ENCODE peak calls at places on chromosomes 6 and 20, in six cellular contexts. R is AG04450, J is thoracic aorta, E is progenitor cell of endocrine pancreas, U is tibial artery, T is transverse colon. A is an unnamed sample.

GRCh38 chr20:24535956-24536730 is 66.7 kb downstream of the SYNDIG1 start:
- DNase-seq in R (no peak), E (no peak), J (no peak), U (no peak), T (no peak), A (no peak)

GRCh38 chr20:56515657-56516381 is 8.7 kb upstream of the FAM209A start:
- DNase-seq in R (peak), U (no peak), E (no peak), T (no peak), J (no peak), A (no peak)

GRCh38 chr6:73606428-73606827 is 47.4 kb downstream of the SLC17A5 start:
- DNase-seq in T (no peak), R (no peak), J (no peak), U (no peak), E (no peak), A (no peak)

GRCh38 chr20:18090044-18090443 is 32.3 kb upstream of the OVOL2 start:
- DNase-seq in E (no peak), T (no peak), J (no peak), R (no peak), U (no peak), A (peak)

GRCh38 chr20:36214684-36215256 is 21.5 kb upstream of the AAR2 start:
- DNase-seq in T (no peak), J (no peak), U (no peak), E (no peak), R (peak), A (no peak)

GRCh38 chr6:17705428-17705777 is 1.3 kb downstream of the NUP153 start:
- DNase-seq in R (peak), U (peak), T (peak), E (no peak), J (peak), A (no peak)

GRCh38 chr6:119353696-119354095 is 4.1 kb upstream of the MAN1A1 start:
- DNase-seq in E (no peak), U (no peak), R (no peak), T (no peak), J (no peak), A (no peak)

GRCh38 chr6:52422156-52422555 is 2.0 kb downstream of the EFHC1 start:
- DNase-seq in R (no peak), T (no peak), U (no peak), J (no peak), E (no peak), A (no peak)

GRCh38 chr6:42928748-42929087 is 562 bp upstream of the CNPY3 start:
- DNase-seq in J (no peak), R (no peak), T (no peak), U (no peak), E (no peak), A (no peak)

GRCh38 chr6:34237316-34237721 is 646 bp downstream of the HMGA1 start:
- DNase-seq in U (no peak), E (no peak), J (no peak), R (no peak), T (no peak), A (no peak)

GRCh38 chr20:47413189-47413588 is 56.7 kb upstream of the ZMYND8 start:
- DNase-seq in E (no peak), R (no peak), J (no peak), T (no peak), U (no peak), A (no peak)

GRCh38 chr6:52547647-52548352 is 29.1 kb downstream of the TRAM2 start:
- DNase-seq in U (no peak), T (peak), J (no peak), R (no peak), E (no peak), A (no peak)

GRCh38 chr6:71621918-71622519 is 264.3 kb upstream of the RIMS1 start:
- DNase-seq in R (no peak), E (no peak), J (no peak), U (no peak), T (no peak), A (no peak)

GRCh38 chr6:101912266-101912665 is 518.8 kb downstream of the GRIK2 start:
- DNase-seq in J (no peak), T (no peak), R (no peak), U (no peak), E (no peak), A (no peak)

GRCh38 chr6:1633366-1634021 is 23.8 kb downstream of the FOXC1 start:
- DNase-seq in U (peak), J (no peak), T (no peak), E (no peak), R (no peak), A (no peak)

GRCh38 chr6:167898673-167899311 is 72.1 kb downstream of the AFDN start:
- DNase-seq in T (no peak), E (no peak), R (peak), J (no peak), U (no peak), A (no peak)

GRCh38 chr20:60049601-60050000 is 91.4 kb downstream of the CDH26 start:
- DNase-seq in J (no peak), E (no peak), R (no peak), U (no peak), T (no peak), A (no peak)

GRCh38 chr20:17663486-17663885 is 18.6 kb downstream of the RRBP1 start:
- DNase-seq in T (no peak), J (no peak), R (no peak), U (peak), E (no peak), A (no peak)

GRCh38 chr20:48283470-48284110 is 498.3 kb upstream of the SULF2 start:
- DNase-seq in E (no peak), U (peak), R (peak), J (no peak), T (peak), A (no peak)

GRCh38 chr20:32356935-32357868 is 929 bp upstream of the ASXL1 start:
- DNase-seq in T (peak), J (no peak), R (no peak), E (peak), U (peak), A (no peak)

GRCh38 chr6:16669227-16669626 is 92.0 kb downstream of the ATXN1 start:
- DNase-seq in U (no peak), R (no peak), J (no peak), E (no peak), T (peak), A (no peak)

GRCh38 chr6:41222045-41222444 is 6.1 kb upstream of the TREML4 start:
- DNase-seq in E (no peak), U (no peak), T (no peak), J (no peak), R (no peak), A (no peak)

GRCh38 chr20:24647713-24648112 is 178.3 kb downstream of the SYNDIG1 start:
- DNase-seq in U (no peak), T (no peak), R (no peak), E (no peak), J (no peak), A (no peak)

GRCh38 chr20:51326241-51326819 is 216.2 kb downstream of the NFATC2 start:
- DNase-seq in J (no peak), R (no peak), E (peak), T (peak), U (no peak), A (no peak)

GRCh38 chr6:158374020-158374419 is 61.8 kb downstream of the TULP4 start:
- DNase-seq in E (no peak), U (no peak), T (no peak), J (no peak), R (no peak), A (no peak)

DNA sequence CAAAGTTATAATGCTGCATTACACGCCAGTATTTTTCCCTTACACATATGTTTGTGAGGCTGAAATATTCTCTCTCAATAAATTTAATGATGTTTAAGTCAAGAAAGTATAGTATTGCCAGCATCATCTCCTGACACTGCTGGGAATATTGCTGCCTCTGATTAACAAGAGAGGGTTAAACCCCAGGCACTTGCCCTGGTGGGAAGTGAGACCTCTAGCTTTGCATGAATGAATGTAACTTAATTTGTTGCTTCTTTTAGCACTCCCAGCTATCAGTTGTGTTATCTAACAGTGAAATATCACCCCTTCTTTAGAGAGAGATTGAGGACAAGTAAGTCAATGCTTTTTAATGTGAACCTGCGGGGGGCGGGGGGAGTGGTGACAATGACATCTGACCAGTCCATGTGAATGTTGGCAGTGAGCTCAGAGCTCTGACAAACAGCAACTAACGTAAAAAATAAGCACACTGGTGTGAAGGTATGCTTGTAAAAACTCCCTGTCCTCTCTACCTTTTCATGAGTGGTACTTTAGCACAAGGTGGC is 9.8 kb downstream of the FOXA2 start:
- DNase-seq in U (no peak), J (no peak), E (no peak), R (no peak), T (no peak), A (no peak)
- TF ChIP-seq CTCF in U (no peak), J (no peak), E (no peak), R (no peak), T (no peak), A (no peak)

GRCh38 chr6:144547409-144547808 is 262.3 kb downstream of the UTRN start:
- DNase-seq in T (no peak), E (no peak), J (no peak), U (no peak), R (no peak), A (no peak)

GRCh38 chr6:144543006-144543871 is 258.1 kb downstream of the UTRN start:
- DNase-seq in E (no peak), U (no peak), J (no peak), R (no peak), T (no peak), A (no peak)

GRCh38 chr6:144548525-144548924 is 263.4 kb downstream of the UTRN start:
- DNase-seq in E (no peak), T (no peak), U (no peak), R (no peak), J (no peak), A (no peak)

GRCh38 chr6:144544266-144544830 is 259.2 kb downstream of the UTRN start:
- DNase-seq in E (no peak), T (no peak), J (no peak), U (no peak), R (no peak), A (no peak)

GRCh38 chr6:144546807-144547206 is 261.7 kb downstream of the UTRN start:
- DNase-seq in U (no peak), R (no peak), J (no peak), T (no peak), E (no peak), A (no peak)
- TF ChIP-seq CTCF in U (no peak), R (no peak), J (no peak), T (no peak), E (no peak), A (no peak)

DNA sequence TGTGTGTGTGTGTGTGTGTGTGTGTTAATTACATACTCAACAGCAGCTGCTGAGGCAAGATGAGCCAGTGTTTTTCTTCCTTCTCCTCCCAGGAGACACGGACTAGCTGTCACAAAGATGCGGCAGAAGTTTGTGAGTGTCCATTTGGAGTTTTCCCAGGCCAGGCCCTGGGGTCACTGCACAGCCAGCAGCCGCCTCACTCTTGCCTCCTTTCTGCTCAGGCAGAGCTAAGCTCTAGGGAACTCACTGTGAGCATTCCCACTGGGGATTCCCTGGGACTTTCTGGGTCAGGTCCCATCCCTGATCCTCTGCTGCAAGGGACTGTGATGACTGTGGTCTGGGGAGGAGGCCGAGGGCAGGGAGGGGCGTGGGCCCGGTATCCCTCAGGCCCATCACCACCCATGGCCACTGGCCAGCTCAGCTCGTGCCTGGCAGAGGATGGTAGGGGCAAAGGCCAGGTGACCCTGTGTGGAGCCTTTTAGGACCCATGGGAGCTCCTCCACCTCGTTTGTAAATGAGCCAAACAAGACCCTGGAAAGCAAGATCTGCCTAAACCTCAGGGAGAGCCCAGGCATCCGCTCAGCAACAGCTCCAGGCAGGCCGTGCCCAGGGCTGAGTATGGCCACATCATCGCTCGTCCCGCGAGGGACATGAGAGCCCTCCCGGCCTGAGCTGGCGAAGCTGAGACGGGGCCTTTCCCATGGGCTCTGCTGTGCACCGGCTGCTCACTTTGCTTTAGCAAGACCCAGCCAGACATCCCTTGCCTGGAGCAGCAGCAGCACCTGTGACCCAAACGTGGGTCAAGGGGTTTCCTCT is 102.0 kb downstream of the PSMB1 start:
- DNase-seq in R (no peak), T (no peak), J (no peak), E (no peak), U (no peak), A (peak)
- TF ChIP-seq CTCF in R (no peak), T (no peak), J (no peak), E (no peak), U (no peak), A (no peak)

DNA sequence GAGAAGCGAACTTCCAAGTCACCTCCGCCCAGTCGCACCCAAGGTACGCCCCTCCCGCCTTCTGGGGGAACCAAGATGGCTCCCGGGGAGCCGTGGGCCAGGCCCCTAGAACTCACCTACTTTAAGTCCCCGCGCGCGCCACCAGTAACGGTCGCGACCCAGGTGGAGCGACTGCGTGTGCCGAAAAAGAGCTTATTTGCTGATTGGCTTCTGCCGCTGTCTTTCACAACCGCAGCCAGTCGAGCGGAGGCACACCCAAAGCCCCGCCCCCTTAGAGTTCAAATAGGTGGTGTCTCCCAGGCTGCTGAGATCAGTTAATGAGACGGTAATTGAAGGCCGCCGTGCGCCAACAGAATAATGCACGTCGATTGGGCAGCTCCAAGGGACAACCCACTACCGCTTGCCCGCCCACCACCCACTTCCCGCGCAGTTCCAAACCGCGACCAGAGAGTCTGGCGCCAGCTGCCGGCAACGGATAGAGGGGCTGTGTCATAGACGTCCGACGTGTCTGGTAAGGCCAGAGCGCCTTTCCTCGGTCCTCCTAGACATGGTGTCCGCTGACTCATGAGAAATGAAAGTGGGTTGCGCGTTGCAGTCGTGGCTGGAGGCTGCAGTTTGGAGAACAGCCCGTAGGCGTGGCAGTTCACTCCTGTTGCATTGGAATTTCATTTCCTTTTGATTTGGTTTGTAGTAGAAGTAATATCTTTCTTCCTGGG is at the start of gene MDC1:
- DNase-seq in T (peak), R (peak), E (peak), U (peak), J (peak), A (peak)
- TF ChIP-seq CTCF in T (peak), R (peak), E (peak), U (peak), J (peak), A (peak)

DNA sequence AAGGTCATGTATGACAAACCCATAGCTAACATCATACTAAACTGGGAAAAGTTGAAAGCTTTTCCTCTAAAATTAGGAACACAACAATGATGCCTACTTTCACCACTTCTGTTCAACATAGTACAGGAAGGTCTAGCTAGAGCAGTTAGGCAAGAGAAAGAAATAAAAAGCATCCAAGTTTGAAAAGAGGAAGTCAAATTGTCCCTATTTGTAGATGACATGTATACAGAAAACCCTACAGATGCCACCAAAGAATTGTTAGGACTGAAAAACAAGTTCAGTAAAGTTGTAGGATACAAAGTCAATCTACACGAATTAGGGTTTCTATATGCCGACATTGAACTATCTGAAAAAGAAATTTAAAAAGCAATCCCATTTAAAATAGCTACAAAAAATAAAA is 89.4 kb upstream of the GLP1R start:
- DNase-seq in E (no peak), R (no peak), J (no peak), T (no peak), U (no peak), A (no peak)
- TF ChIP-seq CTCF in E (no peak), R (no peak), J (no peak), T (no peak), U (no peak), A (no peak)